ENCODE peak calls at places on chromosome 21, in four cellular contexts. Q is heart right ventricle, D is tibial artery, H is astrocyte. O is an unnamed sample. For H3K36me3, the result is how much of the 10 kb centered on the place peaks cover.

GRCh38 chr21:41809891-41810596 is 43.2 kb upstream of the RIPK4 start:
- DNase-seq in Q (no peak), D (no peak), H (no peak), O (no peak)

GRCh38 chr21:45930231-45930760 is 51.3 kb upstream of the COL6A1 start:
- DNase-seq in Q (no peak), D (no peak), H (no peak), O (no peak)

GRCh38 chr21:38402291-38402690 is 96.0 kb downstream of the ERG start:
- DNase-seq in Q (no peak), D (no peak), H (no peak), O (no peak)

GRCh38 chr21:44878053-44878982 is 4.8 kb upstream of the PTTG1IP start:
- DNase-seq in Q (peak), D (no peak), H (no peak), O (peak)

GRCh38 chr21:46054447-46054846 is 43.5 kb upstream of the COL6A2 start:
- DNase-seq in Q (no peak), D (no peak), H (peak), O (no peak)

GRCh38 chr21:21029159-21029558 is 30.9 kb downstream of the NCAM2 start:
- DNase-seq in Q (no peak), D (no peak), H (peak), O (no peak)

GRCh38 chr21:38917045-38917774 is 111.5 kb downstream of the ETS2 start:
- DNase-seq in Q (no peak), D (no peak), H (no peak), O (peak)

GRCh38 chr21:41895643-41896493 is 16.7 kb upstream of the PRDM15 start:
- DNase-seq in Q (no peak), D (no peak), H (peak), O (no peak)

GRCh38 chr21:45151484-45152115 is 77.2 kb downstream of the ADARB1 start:
- DNase-seq in Q (no peak), D (peak), H (no peak), O (no peak)

GRCh38 chr21:37460196-37460595 is 93.6 kb downstream of the DYRK1A start:
- DNase-seq in Q (no peak), D (no peak), H (no peak), O (no peak)

GRCh38 chr21:37742532-37742931 is 173.7 kb downstream of the KCNJ6 start:
- DNase-seq in Q (no peak), D (no peak), H (peak), O (peak)

GRCh38 chr21:45977396-45977795 is 4.2 kb upstream of the COL6A1 start:
- DNase-seq in Q (peak), D (peak), H (no peak), O (no peak)

DNA sequence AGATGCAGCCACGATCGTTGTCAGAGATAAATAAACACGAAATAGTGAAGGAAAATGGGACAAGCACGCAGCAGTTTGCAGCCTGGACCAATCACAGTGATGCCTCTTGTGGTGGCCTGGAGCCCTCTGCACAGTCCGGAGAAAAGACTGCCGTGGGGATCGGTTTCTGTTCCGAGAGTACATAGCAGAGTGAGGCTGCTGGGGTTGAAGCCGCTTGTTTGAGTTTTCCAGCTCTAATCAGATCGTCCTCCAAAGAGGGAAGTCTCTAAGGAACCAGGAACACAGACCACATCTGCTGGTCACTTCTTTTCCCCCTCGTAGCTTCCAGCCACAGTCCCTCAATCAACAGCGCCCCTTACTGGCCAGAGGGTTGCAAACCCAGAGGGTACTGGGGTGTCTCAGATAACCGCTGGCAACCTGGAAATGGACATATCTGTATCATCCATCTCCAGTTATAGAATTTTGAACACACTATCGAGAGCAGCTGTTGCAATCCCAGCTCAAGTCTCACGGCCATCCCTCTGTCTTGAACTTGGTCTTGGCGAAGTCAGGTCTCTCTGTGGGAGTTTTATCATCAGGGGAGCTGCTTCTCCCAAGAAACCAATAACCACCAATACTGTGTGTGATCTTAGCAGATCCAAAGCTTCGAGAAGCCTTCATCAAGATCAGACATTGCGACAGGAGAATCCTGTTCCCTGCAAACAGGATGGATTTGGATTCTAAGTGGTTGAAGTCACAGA is 57.4 kb downstream of the OLIG1 start:
- DNase-seq in Q (peak), D (no peak), H (peak), O (peak)
- H3K4me3 ChIP-seq in Q (no peak), D (peak), H (peak), O (no peak)

DNA sequence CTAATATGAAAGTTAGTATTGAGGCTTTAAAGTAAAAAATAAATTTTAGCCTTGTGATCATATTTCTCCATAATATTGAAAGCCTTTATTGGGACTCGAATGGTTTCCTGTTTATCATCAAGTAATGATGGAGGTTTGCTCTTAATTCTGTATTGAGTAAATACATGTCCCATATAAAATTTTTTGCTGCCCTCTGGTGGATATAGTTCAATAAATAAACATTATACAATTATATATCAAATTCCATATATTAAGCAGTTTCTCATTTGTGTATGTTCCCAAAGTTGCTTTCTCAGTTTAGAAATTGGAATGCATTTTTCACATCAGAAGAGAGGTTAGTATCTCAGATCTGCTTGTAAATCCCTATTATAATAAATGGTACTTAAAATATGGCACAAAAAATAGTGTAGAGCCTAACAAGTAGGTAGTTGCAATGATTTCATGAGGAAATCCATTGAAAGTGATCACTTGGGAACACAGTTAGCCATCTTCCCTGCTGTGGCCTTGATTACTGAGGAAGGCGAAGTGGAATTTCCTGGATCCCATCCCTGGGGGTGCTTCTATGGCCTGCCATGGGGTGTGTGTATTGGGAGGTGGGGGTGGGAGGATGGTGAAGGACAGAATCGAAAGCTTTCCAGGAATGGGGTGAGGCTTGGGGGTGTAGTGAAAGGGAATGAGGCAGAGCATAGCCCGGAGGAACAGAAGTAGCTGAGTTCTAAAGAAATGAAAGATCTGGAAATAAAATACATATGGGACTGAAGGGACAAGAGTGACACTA is 84.1 kb upstream of the C21orf91 start:
- DNase-seq in Q (no peak), D (no peak), H (peak), O (peak)
- TF ChIP-seq CTCF in Q (no peak), D (peak), H (peak), O (no peak)

GRCh38 chr21:34835526-34835925 is 166.7 kb downstream of the CLIC6 start:
- DNase-seq in Q (no peak), D (peak), H (no peak), O (no peak)
- H3K36me3 ChIP-seq in Q (half or more), D (under half), H (half or more), O (under half)

DNA sequence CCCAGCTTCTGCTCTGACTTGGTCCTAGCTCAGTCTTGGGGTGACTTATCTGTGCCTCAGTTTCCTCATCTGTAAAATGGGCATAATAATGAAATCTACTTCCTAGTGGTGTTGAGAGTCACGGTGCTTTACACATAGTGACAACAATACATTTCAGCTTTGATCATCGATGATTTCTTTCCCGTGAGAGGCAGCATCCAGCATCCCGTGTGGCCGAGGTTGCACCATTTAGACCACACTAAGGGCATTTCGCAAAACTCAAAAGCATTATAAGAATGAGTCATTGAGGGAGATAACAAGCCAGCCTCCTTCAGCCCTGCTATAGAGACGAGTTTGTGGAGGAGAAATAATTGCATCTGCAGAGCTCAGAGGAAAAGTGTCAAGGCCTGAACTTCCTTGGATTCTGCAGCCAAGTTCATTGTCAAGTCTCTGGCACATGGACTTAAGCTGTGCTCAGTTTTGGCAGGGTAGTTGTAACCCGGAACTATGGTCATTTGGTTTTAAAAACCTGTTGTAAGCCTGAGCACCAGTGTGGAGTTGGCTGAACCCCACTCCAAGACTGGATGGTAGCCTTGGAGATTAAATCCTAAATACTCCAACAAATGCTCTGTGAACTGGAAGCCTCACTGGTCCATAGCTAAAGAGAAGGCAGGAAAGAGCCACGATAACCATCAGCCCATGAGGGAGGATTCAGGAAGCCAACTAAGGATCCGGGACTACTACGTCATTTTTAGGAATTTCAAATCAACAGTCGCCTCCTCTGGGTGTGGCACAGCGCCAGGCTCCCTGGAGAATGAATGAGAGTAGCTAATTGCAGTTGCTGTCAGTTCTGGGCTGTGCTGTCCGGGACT is 64.2 kb downstream of the TCP10L start:
- DNase-seq in Q (peak), D (peak), H (peak), O (peak)
- H3K4me3 ChIP-seq in Q (no peak), D (no peak), H (peak), O (no peak)

DNA sequence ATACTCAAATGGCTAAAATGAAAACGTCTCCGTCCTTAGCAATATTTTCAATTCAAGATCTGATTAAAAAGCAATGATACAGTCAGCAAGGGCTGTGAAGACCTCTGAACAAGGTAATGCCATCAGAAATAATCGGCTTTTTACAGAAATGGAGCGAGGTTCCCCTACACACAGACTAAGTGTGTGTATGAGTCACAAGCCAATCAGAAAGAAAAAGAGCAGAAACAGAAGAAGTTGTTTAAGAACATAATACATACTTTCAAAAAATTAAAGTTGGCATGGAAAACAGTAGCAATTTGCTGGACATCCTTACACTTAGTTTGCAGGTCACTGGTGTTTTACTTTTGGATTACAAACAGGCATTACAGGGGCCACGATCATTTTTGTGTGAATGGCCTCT is 349.9 kb upstream of the RUNX1 start:
- DNase-seq in Q (no peak), D (no peak), H (no peak), O (no peak)
- TF ChIP-seq CTCF in Q (no peak), D (no peak), H (no peak), O (no peak)